ENCODE peak calls at places on chromosome 4, in six cellular contexts. Z, W, H, T, O and E are unnamed samples.

GRCh38 chr4:48546336-48546735 is 56.3 kb downstream of the ZAR1 start:
- DNase-seq in Z (peak), W (peak), H (peak), O (peak), T (peak), E (peak)

GRCh38 chr4:152408514-152409327 is 127.2 kb downstream of the FBXW7 start:
- DNase-seq in O (peak), Z (peak), W (peak), H (peak), T (peak), E (peak)

GRCh38 chr4:40515037-40515397 is 114.6 kb downstream of the RBM47 start:
- DNase-seq in Z (peak), W (peak), T (no peak), H (no peak), O (no peak), E (peak)

GRCh38 chr4:1815997-1816860 is 23.1 kb downstream of the FGFR3 start:
- DNase-seq in H (no peak), W (no peak), T (no peak), O (no peak), Z (no peak), E (no peak)

GRCh38 chr4:55902677-55903076 is 46.1 kb upstream of the CEP135 start:
- DNase-seq in T (no peak), Z (no peak), O (no peak), H (no peak), W (no peak), E (no peak)

GRCh38 chr4:99664703-99665102 is 7.1 kb upstream of the C4orf54 start:
- DNase-seq in O (no peak), Z (no peak), T (no peak), H (no peak), W (no peak), E (no peak)

GRCh38 chr4:22170353-22170752 is 221.8 kb upstream of the KCNIP4 start:
- DNase-seq in W (peak), T (no peak), H (no peak), O (no peak), Z (no peak), E (peak)

GRCh38 chr4:28378109-28378830 is 1517.6 kb downstream of the STIM2 start:
- DNase-seq in O (peak), Z (no peak), T (peak), H (no peak), W (peak), E (no peak)

GRCh38 chr4:8725071-8725841 is 132.7 kb downstream of the CPZ start:
- DNase-seq in Z (no peak), H (no peak), O (peak), W (no peak), T (no peak), E (no peak)
- TF ChIP-seq EZH2 in Z (no peak), H (no peak), O (no peak), W (no peak), T (no peak), E (no peak)

GRCh38 chr4:180513076-180513475 is 1730.1 kb upstream of the TENM3 start:
- DNase-seq in H (no peak), T (no peak), O (no peak), W (no peak), Z (no peak), E (no peak)
- TF ChIP-seq EZH2phosphoT487 in H (no peak), T (no peak), O (no peak), W (no peak), Z (no peak), E (no peak)

DNA sequence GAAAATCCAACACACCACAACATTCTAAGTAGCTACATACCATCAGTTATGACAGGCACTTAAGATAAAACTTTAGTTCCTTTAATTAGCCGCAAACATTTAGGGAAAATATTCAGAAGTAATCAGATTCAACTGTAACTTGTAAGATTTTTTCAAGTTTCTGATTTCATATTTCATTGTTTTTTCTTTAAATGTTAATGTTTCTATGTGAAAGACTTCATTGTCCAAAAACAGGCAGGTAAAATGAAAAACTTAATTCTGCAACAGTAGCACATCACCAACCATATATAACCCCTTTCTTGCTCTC is 11.6 kb upstream of the ODAM start:
- DNase-seq in Z (no peak), W (no peak), H (no peak), O (no peak), T (no peak), E (no peak)
- TF ChIP-seq EZH2 in Z (no peak), W (no peak), H (no peak), O (no peak), T (no peak), E (no peak)

GRCh38 chr4:650951-651883 is 22.9 kb downstream of the ATP5ME start:
- DNase-seq in Z (no peak), T (peak), W (no peak), O (peak), H (no peak), E (no peak)
- TF ChIP-seq EZH2phosphoT487 in Z (no peak), T (no peak), W (no peak), O (no peak), H (no peak), E (no peak)